ENCODE peak calls at places on chromosomes 11 and 22, in four cellular contexts. Y is WTC11, W is K562, E is GM12878. Z is an unnamed sample.

GRCh38 chr11:121535122-121535796 is 82.5 kb upstream of the SORL1-AS1 start:
- DNase-seq in Y (no peak), W (no peak), E (no peak), Z (no peak)

GRCh38 chr22:16609548-16610261 is 17.1 kb upstream of the CCT8L2 start:
- DNase-seq in Y (no peak), W (peak; percentile 65), E (no peak), Z (no peak)

GRCh38 chr11:14566331-14567063 is 46.3 kb upstream of the PSMA1 start:
- DNase-seq in Y (no peak), W (no peak), E (no peak), Z (peak; percentile 80)

GRCh38 chr11:44568358-44568705 is 2.9 kb downstream of the CD82 start:
- DNase-seq in Y (no peak), W (peak; percentile 10), E (no peak), Z (no peak)

GRCh38 chr11:92347404-92347803 is 122.8 kb downstream of the FAT3 start:
- DNase-seq in Y (no peak), W (no peak), E (no peak), Z (no peak)

GRCh38 chr11:783581-784015 is 6.3 kb downstream of the CEND1 start:
- DNase-seq in Y (peak; percentile 97), W (no peak), E (no peak), Z (no peak)

GRCh38 chr22:33000342-33001280 is 57.6 kb downstream of the SYN3 start:
- DNase-seq in Y (peak; percentile 89), W (peak; percentile 52), E (no peak), Z (peak; percentile 15)

GRCh38 chr11:58195939-58196338 is 7.1 kb downstream of the OR9Q2 start:
- DNase-seq in Y (no peak), W (no peak), E (no peak), Z (no peak)

GRCh38 chr11:613369-613968 is 2.3 kb downstream of the IRF7 start:
- DNase-seq in Y (peak; percentile 82), W (peak; percentile 92), E (no peak), Z (no peak)

GRCh38 chr22:37442537-37442936 is 15.3 kb upstream of the ELFN2 start:
- DNase-seq in Y (no peak), W (no peak), E (no peak), Z (peak; percentile 18)

GRCh38 chr11:133249065-133249464 is 283.2 kb downstream of the OPCML start:
- DNase-seq in Y (no peak), W (no peak), E (no peak), Z (no peak)

GRCh38 chr22:40862013-40862412 is at the start of gene DNAJB7:
- DNase-seq in Y (no peak), W (no peak), E (no peak), Z (no peak)

GRCh38 chr11:120208777-120209176 is 2.1 kb upstream of the OAF start:
- DNase-seq in Y (no peak), W (no peak), E (no peak), Z (peak; percentile 86)

GRCh38 chr11:73781303-73781702 is 6.4 kb upstream of the MRPL48 start:
- DNase-seq in Y (no peak), W (no peak), E (no peak), Z (no peak)

GRCh38 chr11:73029408-73029807 is 112.7 kb downstream of the FCHSD2 start:
- DNase-seq in Y (no peak), W (no peak), E (no peak), Z (no peak)

GRCh38 chr22:21074092-21074715 is 28.5 kb downstream of the LRRC74B start:
- DNase-seq in Y (no peak), W (peak; percentile 45), E (no peak), Z (no peak)

GRCh38 chr11:8813658-8814057 is 97.3 kb upstream of the AKIP1 start:
- DNase-seq in Y (peak; percentile 89), W (peak; percentile 80), E (no peak), Z (peak; percentile 83)

GRCh38 chr22:20239951-20240773 is 28.0 kb downstream of the RTN4R start:
- DNase-seq in Y (peak; percentile 36), W (peak; percentile 82), E (no peak), Z (no peak)

GRCh38 chr11:113289341-113290187 is 24.8 kb upstream of the TTC12 start:
- DNase-seq in Y (peak; percentile 81), W (peak; percentile 71), E (peak; percentile 33), Z (peak; percentile 21)

GRCh38 chr11:2483426-2483825 is 38.6 kb downstream of the KCNQ1 start:
- DNase-seq in Y (no peak), W (no peak), E (no peak), Z (no peak)

GRCh38 chr11:124859171-124859570 is 6.1 kb upstream of the ROBO3 start:
- DNase-seq in Y (no peak), W (no peak), E (no peak), Z (no peak)

GRCh38 chr11:34349882-34350281 is 7.9 kb downstream of the ABTB2 start:
- DNase-seq in Y (no peak), W (no peak), E (no peak), Z (no peak)

GRCh38 chr22:22834204-22834603 is 53.4 kb upstream of the IGLL5 start:
- DNase-seq in Y (no peak), W (no peak), E (no peak), Z (no peak)

GRCh38 chr22:36027960-36028645 is 521 bp downstream of the RBFOX2 start:
- DNase-seq in Y (peak; percentile 67), W (peak; percentile 73), E (no peak), Z (no peak)

GRCh38 chr11:66607126-66607834 is 9.2 kb upstream of the RBM14 start:
- DNase-seq in Y (no peak), W (no peak), E (no peak), Z (peak; percentile 82)

GRCh38 chr11:35944503-35945136 is 758 bp downstream of the LDLRAD3 start:
- DNase-seq in Y (no peak), W (no peak), E (no peak), Z (no peak)
- TF ChIP-seq NR2C2 in Y (no peak), W (no peak), E (no peak), Z (no peak)

GRCh38 chr11:63843042-63843441 is 4.1 kb downstream of the MARK2 start:
- DNase-seq in Y (no peak), W (no peak), E (no peak), Z (no peak)

GRCh38 chr11:63840356-63841060 is 1.6 kb downstream of the MARK2 start:
- DNase-seq in Y (no peak), W (no peak), E (no peak), Z (no peak)

GRCh38 chr11:63839508-63840355 is 822 bp downstream of the MARK2 start:
- DNase-seq in Y (no peak), W (peak; percentile 58), E (no peak), Z (no peak)

GRCh38 chr11:63838682-63839507 is at the start of gene MARK2:
- DNase-seq in Y (peak; percentile 99), W (peak; percentile 98), E (peak; percentile 77), Z (peak; percentile 95)

DNA sequence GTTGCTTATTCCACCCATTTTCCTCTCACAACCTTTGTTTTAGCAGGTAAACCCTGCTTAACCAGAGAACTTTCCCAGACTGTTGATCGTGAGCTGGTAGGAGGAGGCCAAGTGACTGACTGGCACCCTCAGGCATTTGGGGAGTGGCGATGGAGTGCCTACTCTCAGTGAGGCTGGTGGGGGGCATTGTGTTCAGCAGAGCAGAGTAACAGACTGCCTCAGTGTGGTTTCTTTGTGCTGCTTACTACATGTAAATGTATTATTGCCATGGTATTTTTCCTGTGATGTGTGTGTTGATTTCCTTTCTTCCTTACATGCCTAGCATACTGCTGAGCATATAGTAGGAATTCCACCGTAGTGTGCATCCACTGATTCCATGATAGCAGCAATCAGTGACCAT is 2.6 kb downstream of the MARK2 start:
- DNase-seq in Y (peak; percentile 48), W (no peak), E (no peak), Z (no peak)
- TF ChIP-seq NR2C2 in Y (no peak), W (no peak), E (no peak), Z (no peak)

GRCh38 chr11:70454197-70454767 is 56.0 kb downstream of the CTTN start:
- DNase-seq in Y (no peak), W (no peak), E (peak; percentile 61), Z (no peak)
- TF ChIP-seq NR2C2 in Y (no peak), W (no peak), E (no peak), Z (no peak)

GRCh38 chr11:61686469-61686868 is 6.3 kb downstream of the DAGLA start:
- DNase-seq in Y (no peak), W (no peak), E (no peak), Z (no peak)

GRCh38 chr11:61683961-61684869 is 4.0 kb downstream of the DAGLA start:
- DNase-seq in Y (no peak), W (no peak), E (no peak), Z (no peak)

GRCh38 chr11:61687420-61687819 is 7.2 kb downstream of the DAGLA start:
- DNase-seq in Y (no peak), W (no peak), E (no peak), Z (no peak)

GRCh38 chr11:61684870-61685610 is 4.8 kb downstream of the DAGLA start:
- DNase-seq in Y (no peak), W (no peak), E (no peak), Z (no peak)

DNA sequence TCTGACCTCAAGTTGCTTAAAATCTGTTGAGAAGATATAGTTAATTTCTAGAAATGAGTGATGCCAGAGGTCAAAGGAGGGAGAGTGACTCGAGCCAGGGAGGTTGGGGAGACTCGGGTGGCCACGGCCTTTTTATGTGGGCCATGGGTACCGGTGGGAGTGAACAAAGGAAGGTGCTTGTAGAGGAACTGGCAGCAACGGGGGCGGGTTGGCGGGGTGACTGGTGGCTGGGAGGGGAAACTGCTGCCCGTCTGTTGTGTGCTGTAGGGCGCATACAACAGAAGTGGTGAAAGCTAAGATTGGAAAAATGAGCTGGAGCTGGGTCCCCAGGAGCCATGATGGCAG is 5.4 kb downstream of the DAGLA start:
- DNase-seq in Y (no peak), W (no peak), E (no peak), Z (no peak)
- TF ChIP-seq NR2C2 in Y (no peak), W (no peak), E (no peak), Z (no peak)

GRCh38 chr11:63920870-63921417 is 4.0 kb upstream of the RCOR2 start:
- DNase-seq in Y (peak; percentile 91), W (peak; percentile 83), E (no peak), Z (no peak)
- TF ChIP-seq NR2C2 in Y (no peak), W (no peak), E (no peak), Z (no peak)